ENCODE peak calls at places on chromosomes 12 and 14, in four cellular contexts. E is RWPE2, D is small intestine, F is sigmoid colon. B is an unnamed sample.

GRCh38 chr12:14769837-14770494 is 33.3 kb downstream of the WBP11 start:
- DNase-seq in E (no peak), D (peak), F (peak), B (peak)

GRCh38 chr14:59190372-59190771 is 1.9 kb downstream of the DAAM1 start:
- DNase-seq in E (no peak), D (no peak), F (no peak), B (no peak)

GRCh38 chr12:25959069-25959961 is 833 bp downstream of the RASSF8 start:
- DNase-seq in E (no peak), D (no peak), F (peak), B (peak)

GRCh38 chr12:132776816-132777568 is 15.4 kb upstream of the ANKLE2 start:
- DNase-seq in E (no peak), D (no peak), F (peak), B (peak)

GRCh38 chr14:23139874-23140273 is 20.8 kb upstream of the CEBPE start:
- DNase-seq in E (no peak), D (no peak), F (no peak), B (no peak)

GRCh38 chr12:96104566-96104965 is 69.2 kb upstream of the LTA4H start:
- DNase-seq in E (no peak), D (no peak), F (no peak), B (no peak)

GRCh38 chr12:4506870-4507269 is 31.8 kb upstream of the RAD51AP1 start:
- DNase-seq in E (no peak), D (peak), F (no peak), B (peak)

GRCh38 chr12:95181103-95181502 is 36.2 kb downstream of the FGD6 start:
- DNase-seq in E (no peak), D (no peak), F (no peak), B (no peak)

GRCh38 chr12:62703011-62703380 is 232.0 kb downstream of the PPM1H start:
- DNase-seq in E (no peak), D (no peak), F (no peak), B (peak)

GRCh38 chr12:30515351-30515750 is 180.3 kb downstream of the IPO8 start:
- DNase-seq in E (no peak), D (no peak), F (no peak), B (peak)

GRCh38 chr12:128918910-128919309 is 65.6 kb downstream of the GLT1D1 start:
- DNase-seq in E (no peak), D (no peak), F (no peak), B (no peak)

GRCh38 chr14:24426150-24426911 is 3.1 kb downstream of the CBLN3 start:
- DNase-seq in E (no peak), D (no peak), F (no peak), B (no peak)

GRCh38 chr14:31787377-31787776 is 226.2 kb downstream of the NUBPL start:
- DNase-seq in E (no peak), D (peak), F (no peak), B (no peak)

GRCh38 chr14:56798447-56799326 is 11.6 kb downstream of the OTX2 start:
- DNase-seq in E (no peak), D (no peak), F (no peak), B (no peak)

GRCh38 chr12:127270193-127270592 is 996.8 kb upstream of the TMEM132C start:
- DNase-seq in E (peak), D (no peak), F (no peak), B (peak)

GRCh38 chr12:26614217-26614616 is 218.8 kb downstream of the ITPR2 start:
- DNase-seq in E (no peak), D (peak), F (no peak), B (no peak)

GRCh38 chr12:83945871-83946270 is 966.7 kb downstream of the SLC6A15 start:
- DNase-seq in E (no peak), D (peak), F (no peak), B (peak)

GRCh38 chr12:29799591-29799990 is 15.8 kb upstream of the TMTC1 start:
- DNase-seq in E (no peak), D (no peak), F (no peak), B (no peak)

GRCh38 chr12:54412786-54413185 is 6.3 kb downstream of the ITGA5 start:
- DNase-seq in E (no peak), D (no peak), F (peak), B (no peak)

GRCh38 chr12:95143784-95144205 is 70.4 kb upstream of the NR2C1 start:
- DNase-seq in E (no peak), D (no peak), F (no peak), B (peak)

GRCh38 chr14:23060536-23061260 is 3.4 kb upstream of the CDH24 start:
- DNase-seq in E (peak), D (no peak), F (no peak), B (no peak)

GRCh38 chr14:77641534-77642341 is 25.3 kb upstream of the SPTLC2 start:
- DNase-seq in E (no peak), D (peak), F (peak), B (peak)

GRCh38 chr14:64763801-64764511 is 59.7 kb downstream of the PLEKHG3 start:
- DNase-seq in E (peak), D (no peak), F (no peak), B (peak)
- H3K4me3 ChIP-seq in E (no peak), D (no peak), F (no peak), B (no peak)

DNA sequence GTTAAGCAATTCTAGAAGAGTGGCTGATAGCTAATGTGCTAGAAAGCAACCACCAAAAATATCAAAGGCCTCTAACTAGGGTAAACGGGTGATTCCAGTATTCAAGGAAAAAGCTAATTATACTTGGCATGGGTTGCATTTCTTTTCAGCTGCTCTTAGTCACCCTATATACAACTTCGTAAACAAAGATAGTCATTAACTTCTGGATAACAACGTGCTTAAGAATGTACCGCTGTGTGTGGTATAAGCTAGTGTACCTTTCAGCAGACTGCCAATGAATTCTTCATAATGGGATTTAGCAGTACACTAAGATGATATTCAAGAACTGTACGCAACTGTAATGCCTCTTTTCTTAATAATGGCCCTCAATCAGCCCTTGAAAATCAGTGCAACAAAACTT is 42.2 kb upstream of the SLC6A13 start:
- DNase-seq in E (no peak), D (peak), F (no peak), B (peak)
- H3K4me3 ChIP-seq in E (no peak), D (no peak), F (no peak), B (no peak)

DNA sequence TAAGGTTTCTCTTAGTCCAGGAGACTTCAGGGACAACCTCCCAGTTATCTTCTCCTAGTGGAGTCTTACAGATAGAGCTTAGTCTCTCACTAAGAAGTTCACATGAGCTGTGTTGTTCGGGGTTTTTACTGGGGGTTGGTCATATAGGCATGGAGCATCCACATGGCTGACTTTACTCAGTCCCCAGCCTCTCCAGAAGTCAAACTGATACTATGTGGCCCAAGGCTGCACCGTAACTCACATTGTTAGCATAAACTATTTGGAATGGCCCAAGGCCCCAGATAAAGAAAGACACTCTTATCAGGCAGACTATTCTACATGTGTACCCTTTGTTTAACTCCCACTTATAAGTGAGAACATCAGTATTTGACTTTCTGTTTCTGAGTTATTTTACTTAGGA is 23.2 kb downstream of the GPR137C start:
- DNase-seq in E (no peak), D (no peak), F (no peak), B (no peak)
- H3K4me3 ChIP-seq in E (no peak), D (no peak), F (no peak), B (no peak)

GRCh38 chr12:49671051-49671765 is 36.0 kb downstream of the FMNL3 start:
- DNase-seq in E (no peak), D (peak), F (peak), B (no peak)
- H3K4me3 ChIP-seq in E (no peak), D (no peak), F (no peak), B (no peak)

DNA sequence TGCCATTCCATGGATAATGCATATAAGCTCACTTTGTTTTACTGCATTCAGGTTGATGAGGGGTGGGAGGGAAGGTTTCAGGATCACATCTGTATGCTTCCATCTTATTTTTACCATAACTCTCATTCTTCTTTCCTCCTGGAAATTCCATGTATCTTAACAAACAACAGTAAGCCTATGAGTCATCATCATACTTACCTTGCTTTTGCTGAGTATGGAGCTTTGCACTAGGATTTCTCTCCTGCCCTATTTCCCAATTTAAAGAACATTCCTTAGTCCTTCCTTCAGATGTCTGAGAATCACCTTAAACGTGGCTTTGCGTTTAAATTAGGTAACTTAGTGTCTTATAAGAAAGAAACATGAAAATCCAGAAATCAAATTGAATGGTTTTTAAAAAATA is 1.6 kb upstream of the CLEC14A start:
- DNase-seq in E (no peak), D (no peak), F (no peak), B (no peak)
- H3K4me3 ChIP-seq in E (no peak), D (no peak), F (no peak), B (no peak)

GRCh38 chr12:116737774-116738657 is at the start of the genes RNFT2 and SPRING1:
- DNase-seq in E (peak), D (peak), F (peak), B (peak)

GRCh38 chr12:116736962-116737773 is 701 bp downstream of the SPRING1 start:
- DNase-seq in E (no peak), D (peak), F (no peak), B (no peak)

GRCh38 chr12:116735084-116735483 is 2.8 kb downstream of the SPRING1 start:
- DNase-seq in E (no peak), D (no peak), F (no peak), B (no peak)

GRCh38 chr12:116734156-116734768 is 3.6 kb downstream of the SPRING1 start:
- DNase-seq in E (no peak), D (no peak), F (no peak), B (no peak)

GRCh38 chr12:116735951-116736599 is 1.8 kb downstream of the SPRING1 start:
- DNase-seq in E (no peak), D (peak), F (no peak), B (no peak)
- H3K4me3 ChIP-seq in E (peak), D (peak), F (peak), B (peak)

GRCh38 chr14:50229646-50230045 is 1.7 kb downstream of the SOS2 start:
- DNase-seq in E (no peak), D (peak), F (no peak), B (no peak)
- H3K4me3 ChIP-seq in E (peak), D (peak), F (peak), B (peak)

DNA sequence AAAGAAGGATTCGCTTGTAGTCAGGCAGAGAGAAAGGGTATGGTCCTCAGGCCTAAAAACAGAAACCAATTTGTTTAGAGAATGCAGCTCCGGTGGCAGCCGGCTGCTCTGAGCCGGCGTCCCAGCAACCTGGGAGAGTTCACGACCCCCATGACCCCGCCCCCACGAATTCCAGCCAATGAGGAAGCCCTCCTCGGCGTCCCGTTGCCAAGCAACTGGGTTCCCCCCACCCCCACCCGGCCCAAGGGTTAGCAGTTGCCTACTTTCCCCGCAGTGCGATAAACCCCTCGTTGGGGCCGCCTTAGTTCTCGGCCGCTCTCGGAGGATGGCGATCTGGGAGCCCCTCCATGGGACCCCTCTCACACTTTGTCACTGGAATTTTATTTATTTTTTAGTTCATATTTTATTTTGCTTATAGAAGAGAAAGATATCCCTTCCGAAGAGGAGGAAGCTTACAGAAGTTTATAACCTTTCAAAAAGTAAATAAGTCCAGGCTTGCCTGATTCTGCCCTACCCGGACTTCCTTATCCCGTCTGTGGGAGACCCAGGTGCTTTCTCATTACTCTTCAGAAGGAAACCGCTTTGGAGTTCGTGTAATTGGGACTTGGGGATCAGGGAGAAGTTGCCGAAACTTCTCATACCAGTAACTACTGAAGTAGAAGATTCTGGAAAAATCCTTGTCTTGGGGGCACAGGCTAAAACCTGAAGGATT is at the start of gene CCDC60:
- DNase-seq in E (no peak), D (no peak), F (no peak), B (no peak)
- H3K4me3 ChIP-seq in E (no peak), D (no peak), F (no peak), B (no peak)